ENCODE peak calls at places on chromosomes 1 and 21, in five cellular contexts. F, A, V, U and O are unnamed samples.

GRCh38 chr1:165496493-165496892 is 47.3 kb upstream of the LRRC52 start:
- DNase-seq in F (no peak), A (no peak), V (no peak), U (no peak), O (no peak)

GRCh38 chr21:45421071-45421845 is 16.3 kb downstream of the COL18A1 start:
- DNase-seq in F (no peak), A (no peak), V (no peak), U (no peak), O (no peak)

GRCh38 chr21:30251781-30252180 is 31.0 kb downstream of the KRTAP24-1 start:
- DNase-seq in F (no peak), A (no peak), V (no peak), U (no peak), O (no peak)

GRCh38 chr1:44481701-44482100 is 76.6 kb downstream of the RNF220 start:
- DNase-seq in F (no peak), A (no peak), V (no peak), U (no peak), O (no peak)

GRCh38 chr1:93578433-93578830 is 103.2 kb downstream of the BCAR3 start:
- DNase-seq in F (no peak), A (no peak), V (no peak), U (no peak), O (no peak)

GRCh38 chr1:9481048-9481447 is 58.2 kb upstream of the SLC25A33 start:
- DNase-seq in F (no peak), A (no peak), V (no peak), U (no peak), O (no peak)

GRCh38 chr1:100298512-100298911 is 32.5 kb downstream of the RTCA start:
- DNase-seq in F (no peak), A (peak), V (no peak), U (no peak), O (peak)

GRCh38 chr1:232283864-232284263 is 346.1 kb downstream of the SIPA1L2 start:
- DNase-seq in F (no peak), A (no peak), V (no peak), U (no peak), O (no peak)

GRCh38 chr1:15847893-15848142 is 311 bp downstream of the SPEN start:
- DNase-seq in F (no peak), A (no peak), V (no peak), U (no peak), O (no peak)

GRCh38 chr1:2237773-2238172 is 9.7 kb downstream of the SKI start:
- DNase-seq in F (no peak), A (no peak), V (no peak), U (no peak), O (peak)

GRCh38 chr21:21688877-21689276 is 690.7 kb downstream of the NCAM2 start:
- DNase-seq in F (no peak), A (no peak), V (peak), U (no peak), O (peak)

GRCh38 chr1:18568489-18568888 is 62.2 kb upstream of the PAX7 start:
- DNase-seq in F (no peak), A (no peak), V (no peak), U (no peak), O (no peak)

GRCh38 chr1:89519779-89520358 is 4.8 kb upstream of the LRRC8B start:
- DNase-seq in F (no peak), A (peak), V (no peak), U (peak), O (peak)

GRCh38 chr1:101112051-101112770 is 86.6 kb upstream of the DPH5 start:
- DNase-seq in F (no peak), A (peak), V (no peak), U (no peak), O (no peak)

GRCh38 chr1:234584431-234584805 is 25.6 kb downstream of the IRF2BP2 start:
- DNase-seq in F (no peak), A (no peak), V (no peak), U (no peak), O (no peak)
- H3K27ac ChIP-seq in F (no peak), A (no peak), V (no peak), U (no peak), O (no peak)

GRCh38 chr1:55043011-55043410 is 3.7 kb downstream of the PCSK9 start:
- DNase-seq in F (no peak), A (no peak), V (no peak), U (no peak), O (no peak)
- TF ChIP-seq EZH2 in F (no peak), A (no peak), V (no peak), U (no peak), O (no peak)

GRCh38 chr21:33380483-33380998 is 22.7 kb upstream of the IFNGR2 start:
- DNase-seq in F (no peak), A (peak), V (peak), U (peak), O (peak)
- TF ChIP-seq POLR2AphosphoS5 in F (no peak), A (peak), V (no peak), U (peak), O (no peak)

GRCh38 chr1:113813218-113813617 is 942 bp upstream of the RSBN1 start:
- DNase-seq in F (no peak), A (no peak), V (no peak), U (no peak), O (no peak)
- H3K27ac ChIP-seq in F (peak), A (no peak), V (no peak), U (peak), O (no peak)

GRCh38 chr1:235330918-235331285 is 2.5 kb downstream of the GGPS1 start:
- DNase-seq in F (no peak), A (no peak), V (no peak), U (no peak), O (no peak)

GRCh38 chr1:235327559-235328270 is at the start of gene ARID4B:
- DNase-seq in F (no peak), A (no peak), V (no peak), U (no peak), O (no peak)

GRCh38 chr1:235331391-235331790 is 3.0 kb downstream of the GGPS1 start:
- DNase-seq in F (no peak), A (no peak), V (no peak), U (no peak), O (no peak)

GRCh38 chr1:235328271-235329138 is at the start of gene GGPS1:
- DNase-seq in F (peak), A (peak), V (peak), U (peak), O (peak)

GRCh38 chr1:235329139-235329808 is 904 bp downstream of the GGPS1 start:
- DNase-seq in F (no peak), A (no peak), V (no peak), U (no peak), O (peak)
- TF ChIP-seq EZH2 in F (no peak), A (no peak), V (no peak), U (no peak), O (no peak)

GRCh38 chr1:209835782-209836298 is 8.1 kb downstream of the UTP25 start:
- DNase-seq in F (no peak), A (peak), V (no peak), U (no peak), O (no peak)

GRCh38 chr1:209840611-209841010 is 12.8 kb downstream of the UTP25 start:
- DNase-seq in F (no peak), A (no peak), V (no peak), U (no peak), O (no peak)

GRCh38 chr1:209838537-209838936 is 10.8 kb downstream of the UTP25 start:
- DNase-seq in F (no peak), A (peak), V (no peak), U (no peak), O (no peak)

GRCh38 chr1:209837671-209838070 is 9.9 kb downstream of the UTP25 start:
- DNase-seq in F (no peak), A (no peak), V (no peak), U (no peak), O (no peak)

GRCh38 chr1:209839875-209840491 is 12.2 kb downstream of the UTP25 start:
- DNase-seq in F (no peak), A (peak), V (no peak), U (peak), O (no peak)
- TF ChIP-seq POLR2AphosphoS5 in F (no peak), A (peak), V (no peak), U (peak), O (no peak)

GRCh38 chr1:20992327-20993056 is 184.2 kb downstream of the EIF4G3 start:
- DNase-seq in F (peak), A (no peak), V (no peak), U (no peak), O (no peak)
- H3K27ac ChIP-seq in F (peak), A (no peak), V (no peak), U (no peak), O (no peak)

GRCh38 chr1:26337206-26337535 is 16.8 kb downstream of the CRYBG2 start:
- DNase-seq in F (no peak), A (no peak), V (no peak), U (no peak), O (no peak)

GRCh38 chr1:26338670-26339069 is 15.3 kb downstream of the CRYBG2 start:
- DNase-seq in F (no peak), A (no peak), V (no peak), U (no peak), O (no peak)

GRCh38 chr1:26337625-26338024 is 16.3 kb downstream of the CRYBG2 start:
- DNase-seq in F (no peak), A (no peak), V (no peak), U (no peak), O (no peak)

GRCh38 chr1:26336477-26337205 is 17.3 kb downstream of the CRYBG2 start:
- DNase-seq in F (no peak), A (no peak), V (peak), U (peak), O (peak)

DNA sequence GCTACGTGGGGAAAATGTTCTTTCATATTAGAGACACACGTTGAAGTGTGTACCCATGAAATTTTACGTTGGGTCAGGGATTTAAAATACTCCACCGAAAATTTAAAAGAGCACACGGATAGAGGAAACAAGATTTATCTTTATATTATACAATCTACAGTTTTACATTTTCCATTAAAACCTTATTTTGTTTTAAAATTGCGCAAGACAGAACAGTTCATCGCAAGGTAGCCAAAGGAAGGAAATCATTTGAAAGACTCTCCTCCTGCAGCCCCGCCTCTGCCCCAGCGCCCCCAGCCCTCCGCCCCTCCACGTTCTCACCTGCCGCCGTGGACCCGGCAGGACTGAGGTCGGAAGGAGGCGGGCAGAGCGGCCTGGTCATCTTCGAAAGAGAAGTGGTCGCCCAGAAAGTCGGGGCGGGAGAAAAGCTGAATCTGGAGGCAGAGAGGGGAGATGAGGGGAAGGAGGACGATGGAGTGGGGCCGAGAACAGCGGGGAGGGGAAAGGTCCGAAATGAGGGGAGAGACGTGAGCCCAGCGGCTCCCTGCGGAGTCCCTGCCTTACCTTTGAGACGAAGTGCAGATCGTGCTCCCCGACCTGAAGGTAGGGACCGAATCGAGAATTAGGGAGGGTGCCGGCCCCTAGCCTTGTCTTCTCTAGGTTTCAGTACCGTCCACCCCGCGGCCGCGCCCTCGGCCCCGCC is 18.0 kb downstream of the CRYBG2 start:
- DNase-seq in F (no peak), A (no peak), V (no peak), U (no peak), O (peak)
- TF ChIP-seq EZH2 in F (no peak), A (no peak), V (no peak), U (no peak), O (no peak)